ENCODE peak calls at places on chromosomes 6 and 20, in seven cellular contexts. One of them, this sample, is unnamed.

GRCh38 chr20:49942303-49942702 is 6.1 kb downstream of the RNF114 start:
- DNase-seq in anterior cingulate cortex: no peak
- DNase-seq in iPS-NIHi11: no peak
- DNase-seq in Caki2: no peak
- DNase-seq in heart left ventricle: no peak
- DNase-seq in activated CD4-positive, alpha-beta T cell treated with anti-CD3 and anti-CD28 coated beads, Interleukin-2, amount 10 ng/mL, durations not matched to agents 7 days and 5 days: no peak
- DNase-seq in occipital lobe: no peak
- DNase-seq in this sample: no peak

GRCh38 chr6:41586564-41586963 is 40.4 kb downstream of the FOXP4 start:
- DNase-seq in anterior cingulate cortex: peak
- DNase-seq in occipital lobe: peak
- DNase-seq in Caki2: no peak
- DNase-seq in activated CD4-positive, alpha-beta T cell treated with anti-CD3 and anti-CD28 coated beads, Interleukin-2, amount 10 ng/mL, durations not matched to agents 7 days and 5 days: no peak
- DNase-seq in heart left ventricle: no peak
- DNase-seq in iPS-NIHi11: no peak
- DNase-seq in this sample: no peak

GRCh38 chr20:63822276-63822696 is 8.8 kb downstream of the ZBTB46 start:
- DNase-seq in heart left ventricle: no peak
- DNase-seq in iPS-NIHi11: no peak
- DNase-seq in Caki2: no peak
- DNase-seq in occipital lobe: no peak
- DNase-seq in anterior cingulate cortex: peak
- DNase-seq in activated CD4-positive, alpha-beta T cell treated with anti-CD3 and anti-CD28 coated beads, Interleukin-2, amount 10 ng/mL, durations not matched to agents 7 days and 5 days: no peak
- DNase-seq in this sample: no peak

GRCh38 chr6:48449002-48449401 is 338.0 kb upstream of the PTCHD4 start:
- DNase-seq in activated CD4-positive, alpha-beta T cell treated with anti-CD3 and anti-CD28 coated beads, Interleukin-2, amount 10 ng/mL, durations not matched to agents 7 days and 5 days: no peak
- DNase-seq in heart left ventricle: no peak
- DNase-seq in occipital lobe: no peak
- DNase-seq in Caki2: no peak
- DNase-seq in anterior cingulate cortex: no peak
- DNase-seq in iPS-NIHi11: no peak
- DNase-seq in this sample: no peak

GRCh38 chr6:17178754-17179153 is 76.9 kb downstream of the STMND1 start:
- DNase-seq in anterior cingulate cortex: no peak
- DNase-seq in heart left ventricle: no peak
- DNase-seq in Caki2: no peak
- DNase-seq in occipital lobe: no peak
- DNase-seq in iPS-NIHi11: no peak
- DNase-seq in activated CD4-positive, alpha-beta T cell treated with anti-CD3 and anti-CD28 coated beads, Interleukin-2, amount 10 ng/mL, durations not matched to agents 7 days and 5 days: no peak
- DNase-seq in this sample: no peak

GRCh38 chr6:169884158-169884557 is 132.7 kb downstream of the ERMARD start:
- DNase-seq in activated CD4-positive, alpha-beta T cell treated with anti-CD3 and anti-CD28 coated beads, Interleukin-2, amount 10 ng/mL, durations not matched to agents 7 days and 5 days: no peak
- DNase-seq in occipital lobe: no peak
- DNase-seq in Caki2: no peak
- DNase-seq in heart left ventricle: no peak
- DNase-seq in iPS-NIHi11: peak
- DNase-seq in anterior cingulate cortex: no peak
- DNase-seq in this sample: no peak

GRCh38 chr6:111563581-111563980 is 42.1 kb downstream of the TRAF3IP2 start:
- DNase-seq in heart left ventricle: no peak
- DNase-seq in activated CD4-positive, alpha-beta T cell treated with anti-CD3 and anti-CD28 coated beads, Interleukin-2, amount 10 ng/mL, durations not matched to agents 7 days and 5 days: no peak
- DNase-seq in iPS-NIHi11: no peak
- DNase-seq in occipital lobe: no peak
- DNase-seq in anterior cingulate cortex: no peak
- DNase-seq in Caki2: no peak
- DNase-seq in this sample: no peak

GRCh38 chr6:146912730-146913680 is 291.2 kb upstream of the STXBP5 start:
- DNase-seq in anterior cingulate cortex: no peak
- DNase-seq in occipital lobe: no peak
- DNase-seq in iPS-NIHi11: no peak
- DNase-seq in activated CD4-positive, alpha-beta T cell treated with anti-CD3 and anti-CD28 coated beads, Interleukin-2, amount 10 ng/mL, durations not matched to agents 7 days and 5 days: no peak
- DNase-seq in Caki2: no peak
- DNase-seq in heart left ventricle: no peak
- DNase-seq in this sample: no peak

GRCh38 chr20:35129647-35130069 is 17.5 kb downstream of the EDEM2 start:
- DNase-seq in Caki2: no peak
- DNase-seq in occipital lobe: no peak
- DNase-seq in anterior cingulate cortex: no peak
- DNase-seq in activated CD4-positive, alpha-beta T cell treated with anti-CD3 and anti-CD28 coated beads, Interleukin-2, amount 10 ng/mL, durations not matched to agents 7 days and 5 days: no peak
- DNase-seq in iPS-NIHi11: no peak
- DNase-seq in heart left ventricle: no peak
- DNase-seq in this sample: no peak

GRCh38 chr20:25695532-25696383 is 895 bp downstream of the ZNF337 start:
- DNase-seq in heart left ventricle: no peak
- DNase-seq in occipital lobe: no peak
- DNase-seq in anterior cingulate cortex: no peak
- DNase-seq in iPS-NIHi11: no peak
- DNase-seq in Caki2: no peak
- DNase-seq in activated CD4-positive, alpha-beta T cell treated with anti-CD3 and anti-CD28 coated beads, Interleukin-2, amount 10 ng/mL, durations not matched to agents 7 days and 5 days: no peak
- DNase-seq in this sample: no peak

GRCh38 chr6:45377041-45377554 is 636 bp downstream of the SUPT3H start:
- DNase-seq in heart left ventricle: peak
- DNase-seq in activated CD4-positive, alpha-beta T cell treated with anti-CD3 and anti-CD28 coated beads, Interleukin-2, amount 10 ng/mL, durations not matched to agents 7 days and 5 days: no peak
- DNase-seq in Caki2: no peak
- DNase-seq in iPS-NIHi11: no peak
- DNase-seq in occipital lobe: no peak
- DNase-seq in anterior cingulate cortex: no peak
- DNase-seq in this sample: no peak

GRCh38 chr6:7441048-7441775 is 51.6 kb downstream of the RIOK1 start:
- DNase-seq in iPS-NIHi11: no peak
- DNase-seq in Caki2: no peak
- DNase-seq in occipital lobe: no peak
- DNase-seq in activated CD4-positive, alpha-beta T cell treated with anti-CD3 and anti-CD28 coated beads, Interleukin-2, amount 10 ng/mL, durations not matched to agents 7 days and 5 days: no peak
- DNase-seq in heart left ventricle: no peak
- DNase-seq in anterior cingulate cortex: no peak
- DNase-seq in this sample: no peak

GRCh38 chr20:57480444-57481152 is 44.3 kb downstream of the CTCFL start:
- DNase-seq in heart left ventricle: no peak
- DNase-seq in Caki2: no peak
- DNase-seq in occipital lobe: no peak
- DNase-seq in anterior cingulate cortex: no peak
- DNase-seq in iPS-NIHi11: no peak
- DNase-seq in activated CD4-positive, alpha-beta T cell treated with anti-CD3 and anti-CD28 coated beads, Interleukin-2, amount 10 ng/mL, durations not matched to agents 7 days and 5 days: no peak
- DNase-seq in this sample: no peak

GRCh38 chr20:47070176-47070575 is 175.5 kb downstream of the EYA2 start:
- DNase-seq in activated CD4-positive, alpha-beta T cell treated with anti-CD3 and anti-CD28 coated beads, Interleukin-2, amount 10 ng/mL, durations not matched to agents 7 days and 5 days: no peak
- DNase-seq in anterior cingulate cortex: no peak
- DNase-seq in heart left ventricle: no peak
- DNase-seq in Caki2: no peak
- DNase-seq in iPS-NIHi11: no peak
- DNase-seq in occipital lobe: no peak
- DNase-seq in this sample: no peak

GRCh38 chr6:161254754-161255253 is 19.1 kb downstream of the AGPAT4 start:
- DNase-seq in activated CD4-positive, alpha-beta T cell treated with anti-CD3 and anti-CD28 coated beads, Interleukin-2, amount 10 ng/mL, durations not matched to agents 7 days and 5 days: no peak
- DNase-seq in heart left ventricle: no peak
- DNase-seq in Caki2: no peak
- DNase-seq in iPS-NIHi11: no peak
- DNase-seq in occipital lobe: peak
- DNase-seq in anterior cingulate cortex: no peak
- DNase-seq in this sample: no peak

GRCh38 chr6:22383016-22383415 is 86.2 kb upstream of the PRL start:
- DNase-seq in Caki2: peak
- DNase-seq in occipital lobe: no peak
- DNase-seq in iPS-NIHi11: no peak
- DNase-seq in anterior cingulate cortex: no peak
- DNase-seq in activated CD4-positive, alpha-beta T cell treated with anti-CD3 and anti-CD28 coated beads, Interleukin-2, amount 10 ng/mL, durations not matched to agents 7 days and 5 days: no peak
- DNase-seq in heart left ventricle: no peak
- DNase-seq in this sample: no peak